ENCODE peak calls at places on chromosome 2, in seven cellular contexts. One of them, this sample, is unnamed.

GRCh38 chr2:156540706-156541105 is 104.5 kb downstream of the GPD2 start:
- DNase-seq in spleen: no peak
- DNase-seq in thyroid gland: no peak
- DNase-seq in sigmoid colon: no peak
- DNase-seq in lower lobe of right lung: no peak
- DNase-seq in mesenchymal stem cell: no peak
- DNase-seq in uterus: no peak
- DNase-seq in this sample: no peak

GRCh38 chr2:1237785-1238184 is 175.5 kb upstream of the TPO start:
- DNase-seq in lower lobe of right lung: no peak
- DNase-seq in thyroid gland: no peak
- DNase-seq in sigmoid colon: no peak
- DNase-seq in spleen: no peak
- DNase-seq in mesenchymal stem cell: no peak
- DNase-seq in uterus: no peak
- DNase-seq in this sample: no peak

GRCh38 chr2:31853521-31853920 is 157.3 kb downstream of the MEMO1 start:
- DNase-seq in spleen: no peak
- DNase-seq in thyroid gland: no peak
- DNase-seq in sigmoid colon: no peak
- DNase-seq in mesenchymal stem cell: no peak
- DNase-seq in lower lobe of right lung: no peak
- DNase-seq in uterus: no peak
- DNase-seq in this sample: no peak

GRCh38 chr2:104872866-104873688 is 19.2 kb downstream of the POU3F3 start:
- DNase-seq in thyroid gland: peak
- DNase-seq in lower lobe of right lung: peak
- DNase-seq in sigmoid colon: peak
- DNase-seq in spleen: peak
- DNase-seq in mesenchymal stem cell: peak
- DNase-seq in uterus: no peak
- DNase-seq in this sample: no peak

GRCh38 chr2:159614534-159615186 is 1.7 kb downstream of the BAZ2B start:
- DNase-seq in sigmoid colon: no peak
- DNase-seq in spleen: no peak
- DNase-seq in uterus: no peak
- DNase-seq in thyroid gland: no peak
- DNase-seq in lower lobe of right lung: no peak
- DNase-seq in mesenchymal stem cell: no peak
- DNase-seq in this sample: no peak

GRCh38 chr2:37588316-37588777 is 83.1 kb downstream of the CDC42EP3 start:
- DNase-seq in uterus: no peak
- DNase-seq in mesenchymal stem cell: peak
- DNase-seq in spleen: no peak
- DNase-seq in sigmoid colon: no peak
- DNase-seq in lower lobe of right lung: no peak
- DNase-seq in thyroid gland: no peak
- DNase-seq in this sample: no peak

GRCh38 chr2:180698668-180699067 is 281.7 kb upstream of the UBE2E3 start:
- DNase-seq in mesenchymal stem cell: no peak
- DNase-seq in uterus: no peak
- DNase-seq in sigmoid colon: no peak
- DNase-seq in thyroid gland: no peak
- DNase-seq in lower lobe of right lung: no peak
- DNase-seq in spleen: peak
- DNase-seq in this sample: no peak

GRCh38 chr2:102080451-102081054 is 62.0 kb upstream of the IL1R1 start:
- DNase-seq in sigmoid colon: no peak
- DNase-seq in lower lobe of right lung: no peak
- DNase-seq in spleen: no peak
- DNase-seq in thyroid gland: no peak
- DNase-seq in uterus: no peak
- DNase-seq in mesenchymal stem cell: peak
- DNase-seq in this sample: no peak

GRCh38 chr2:53515435-53516332 is 251.9 kb upstream of the CHAC2 start:
- DNase-seq in lower lobe of right lung: no peak
- DNase-seq in sigmoid colon: no peak
- DNase-seq in uterus: no peak
- DNase-seq in spleen: no peak
- DNase-seq in mesenchymal stem cell: no peak
- DNase-seq in thyroid gland: no peak
- DNase-seq in this sample: no peak

GRCh38 chr2:180979935-180980184 is 545 bp upstream of the UBE2E3 start:
- DNase-seq in spleen: no peak
- DNase-seq in sigmoid colon: no peak
- DNase-seq in mesenchymal stem cell: no peak
- DNase-seq in lower lobe of right lung: no peak
- DNase-seq in thyroid gland: no peak
- DNase-seq in uterus: no peak
- DNase-seq in this sample: peak

GRCh38 chr2:42809131-42809875 is 16.9 kb upstream of the HAAO start:
- DNase-seq in spleen: no peak
- DNase-seq in thyroid gland: peak
- DNase-seq in uterus: no peak
- DNase-seq in lower lobe of right lung: no peak
- DNase-seq in mesenchymal stem cell: no peak
- DNase-seq in sigmoid colon: peak
- DNase-seq in this sample: no peak

GRCh38 chr2:218605438-218605837 is 2.3 kb upstream of the PLCD4 start:
- DNase-seq in spleen: no peak
- DNase-seq in uterus: no peak
- DNase-seq in lower lobe of right lung: no peak
- DNase-seq in sigmoid colon: no peak
- DNase-seq in thyroid gland: no peak
- DNase-seq in mesenchymal stem cell: no peak
- DNase-seq in this sample: no peak

GRCh38 chr2:221724631-221725203 is 152.6 kb upstream of the EPHA4 start:
- DNase-seq in uterus: no peak
- DNase-seq in lower lobe of right lung: no peak
- DNase-seq in thyroid gland: no peak
- DNase-seq in sigmoid colon: no peak
- DNase-seq in spleen: no peak
- DNase-seq in mesenchymal stem cell: no peak
- DNase-seq in this sample: no peak

GRCh38 chr2:229971298-229971790 is 49.0 kb downstream of the FBXO36 start:
- DNase-seq in mesenchymal stem cell: no peak
- DNase-seq in sigmoid colon: no peak
- DNase-seq in thyroid gland: no peak
- DNase-seq in uterus: no peak
- DNase-seq in spleen: no peak
- DNase-seq in lower lobe of right lung: no peak
- DNase-seq in this sample: no peak

GRCh38 chr2:150230004-150230403 is 257.5 kb downstream of the RND3 start:
- DNase-seq in sigmoid colon: no peak
- DNase-seq in uterus: no peak
- DNase-seq in lower lobe of right lung: no peak
- DNase-seq in mesenchymal stem cell: no peak
- DNase-seq in spleen: no peak
- DNase-seq in thyroid gland: no peak
- DNase-seq in this sample: no peak

GRCh38 chr2:64420675-64421074 is 33.3 kb upstream of the LGALSL start:
- DNase-seq in lower lobe of right lung: no peak
- DNase-seq in sigmoid colon: no peak
- DNase-seq in spleen: no peak
- DNase-seq in mesenchymal stem cell: no peak
- DNase-seq in thyroid gland: no peak
- DNase-seq in uterus: no peak
- DNase-seq in this sample: no peak

GRCh38 chr2:70686577-70687460 is 81.2 kb downstream of the ADD2 start:
- DNase-seq in lower lobe of right lung: no peak
- DNase-seq in thyroid gland: no peak
- DNase-seq in sigmoid colon: peak
- DNase-seq in spleen: peak
- DNase-seq in mesenchymal stem cell: peak
- DNase-seq in uterus: no peak
- DNase-seq in this sample: no peak

GRCh38 chr2:36197192-36197591 is 158.4 kb upstream of the CRIM1 start:
- DNase-seq in spleen: no peak
- DNase-seq in uterus: no peak
- DNase-seq in lower lobe of right lung: no peak
- DNase-seq in sigmoid colon: no peak
- DNase-seq in thyroid gland: no peak
- DNase-seq in mesenchymal stem cell: no peak
- DNase-seq in this sample: no peak

GRCh38 chr2:206784559-206785353 is 19.4 kb downstream of the FASTKD2 start:
- DNase-seq in lower lobe of right lung: no peak
- DNase-seq in mesenchymal stem cell: no peak
- DNase-seq in spleen: no peak
- DNase-seq in uterus: no peak
- DNase-seq in sigmoid colon: no peak
- DNase-seq in thyroid gland: no peak
- DNase-seq in this sample: no peak

GRCh38 chr2:26164231-26164630 is 8.7 kb upstream of the GAREM2 start:
- DNase-seq in mesenchymal stem cell: no peak
- DNase-seq in lower lobe of right lung: peak
- DNase-seq in spleen: no peak
- DNase-seq in thyroid gland: no peak
- DNase-seq in sigmoid colon: peak
- DNase-seq in uterus: no peak
- DNase-seq in this sample: no peak

GRCh38 chr2:232539298-232540231 is at the start of gene CHRNG:
- DNase-seq in spleen: peak
- DNase-seq in thyroid gland: no peak
- DNase-seq in lower lobe of right lung: peak
- DNase-seq in mesenchymal stem cell: no peak
- DNase-seq in sigmoid colon: peak
- DNase-seq in uterus: no peak
- DNase-seq in this sample: no peak

GRCh38 chr2:241892299-241893137 is 23.0 kb downstream of the RTP5 start:
- DNase-seq in mesenchymal stem cell: peak
- DNase-seq in lower lobe of right lung: peak
- DNase-seq in thyroid gland: peak
- DNase-seq in sigmoid colon: peak
- DNase-seq in uterus: peak
- DNase-seq in spleen: peak
- DNase-seq in this sample: no peak

GRCh38 chr2:61151434-61151833 is 10.6 kb upstream of the C2orf74 start:
- DNase-seq in spleen: no peak
- DNase-seq in thyroid gland: no peak
- DNase-seq in uterus: no peak
- DNase-seq in mesenchymal stem cell: peak
- DNase-seq in sigmoid colon: no peak
- DNase-seq in lower lobe of right lung: no peak
- DNase-seq in this sample: no peak
- H3K27ac ChIP-seq in spleen: no peak
- H3K27ac ChIP-seq in thyroid gland: no peak
- H3K27ac ChIP-seq in uterus: no peak
- H3K27ac ChIP-seq in mesenchymal stem cell: no peak
- H3K27ac ChIP-seq in sigmoid colon: no peak
- H3K27ac ChIP-seq in lower lobe of right lung: no peak
- H3K27ac ChIP-seq in this sample: no peak

DNA sequence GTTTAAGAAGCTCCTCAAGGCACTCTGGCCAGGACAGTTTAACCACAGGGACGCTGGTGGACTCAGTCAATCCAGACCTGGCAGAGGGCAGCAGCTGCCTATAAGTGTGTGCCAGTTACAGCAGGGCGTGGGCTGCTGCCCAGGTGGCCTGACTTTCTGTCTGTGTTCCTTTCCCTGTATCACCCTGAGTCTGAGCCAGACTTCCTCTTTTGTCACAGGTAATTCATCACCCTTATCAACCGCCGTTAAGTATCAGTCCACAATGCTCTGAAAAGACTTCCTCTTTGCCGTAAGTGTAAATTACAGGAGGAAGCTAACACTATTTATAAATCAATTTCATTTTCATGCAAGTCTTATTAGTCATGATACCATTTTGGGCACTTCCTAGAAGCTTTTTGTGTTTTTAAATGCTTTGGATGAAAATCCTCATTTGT is 7.0 kb downstream of the LPIN1 start:
- DNase-seq in uterus: no peak
- DNase-seq in thyroid gland: no peak
- DNase-seq in sigmoid colon: no peak
- DNase-seq in lower lobe of right lung: peak
- DNase-seq in spleen: peak
- DNase-seq in mesenchymal stem cell: peak
- DNase-seq in this sample: peak
- H3K27ac ChIP-seq in uterus: peak
- H3K27ac ChIP-seq in thyroid gland: peak
- H3K27ac ChIP-seq in sigmoid colon: peak
- H3K27ac ChIP-seq in lower lobe of right lung: peak
- H3K27ac ChIP-seq in spleen: peak
- H3K27ac ChIP-seq in mesenchymal stem cell: no peak
- H3K27ac ChIP-seq in this sample: peak

DNA sequence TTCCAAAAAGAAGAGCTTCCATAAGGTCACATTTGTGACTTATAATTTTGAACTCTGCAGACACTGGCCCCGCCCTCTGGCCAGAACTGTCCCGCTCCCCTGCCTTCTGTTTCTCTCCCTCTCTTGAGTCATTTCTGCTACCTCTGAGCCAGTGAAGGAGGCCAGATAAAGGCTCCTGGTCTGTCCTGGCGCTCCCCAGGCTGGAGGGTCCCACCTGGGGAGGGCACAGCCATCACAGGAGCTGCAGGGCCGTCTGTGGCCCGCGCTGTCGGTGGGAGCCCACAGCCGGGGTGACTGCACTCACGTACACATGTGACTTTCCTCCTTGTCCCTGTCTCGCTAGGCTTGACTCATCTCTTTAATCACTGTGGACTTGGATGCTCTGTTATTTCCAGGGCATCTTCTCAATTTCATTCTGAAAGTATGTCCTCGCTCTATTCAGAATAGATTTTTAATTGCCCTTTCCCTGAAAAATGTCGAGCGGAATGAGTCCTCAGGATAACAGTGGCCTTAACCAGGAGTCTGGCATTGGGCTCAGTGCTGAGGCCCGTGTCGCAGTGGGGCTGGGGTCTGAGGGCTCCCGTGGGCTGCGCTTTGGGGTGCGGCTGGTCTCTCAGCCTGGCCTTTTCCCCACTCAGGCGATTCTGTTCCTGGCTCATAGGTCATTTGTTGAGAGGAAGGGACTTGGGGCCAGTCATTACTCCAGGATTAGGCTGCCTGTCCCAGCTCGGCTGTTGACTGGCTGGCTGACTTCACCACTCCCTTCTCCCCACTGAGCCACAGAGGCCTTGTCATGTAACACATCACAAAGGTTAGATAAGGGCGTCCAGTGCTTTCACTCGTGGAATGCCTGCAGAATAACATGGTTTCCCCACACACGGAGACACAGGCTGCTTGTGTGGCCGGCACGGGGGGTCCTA is 34.5 kb downstream of the KLHL29 start:
- DNase-seq in spleen: peak
- DNase-seq in lower lobe of right lung: no peak
- DNase-seq in mesenchymal stem cell: peak
- DNase-seq in sigmoid colon: no peak
- DNase-seq in uterus: peak
- DNase-seq in thyroid gland: no peak
- DNase-seq in this sample: no peak
- H3K27ac ChIP-seq in spleen: peak
- H3K27ac ChIP-seq in lower lobe of right lung: no peak
- H3K27ac ChIP-seq in mesenchymal stem cell: no peak
- H3K27ac ChIP-seq in sigmoid colon: peak
- H3K27ac ChIP-seq in uterus: no peak
- H3K27ac ChIP-seq in thyroid gland: peak
- H3K27ac ChIP-seq in this sample: no peak

GRCh38 chr2:235045336-235045972 is 93.6 kb downstream of the SH3BP4 start:
- DNase-seq in uterus: no peak
- DNase-seq in spleen: peak
- DNase-seq in thyroid gland: no peak
- DNase-seq in sigmoid colon: no peak
- DNase-seq in lower lobe of right lung: no peak
- DNase-seq in mesenchymal stem cell: no peak
- DNase-seq in this sample: no peak
- H3K27ac ChIP-seq in uterus: no peak
- H3K27ac ChIP-seq in spleen: peak
- H3K27ac ChIP-seq in thyroid gland: no peak
- H3K27ac ChIP-seq in sigmoid colon: no peak
- H3K27ac ChIP-seq in lower lobe of right lung: no peak
- H3K27ac ChIP-seq in mesenchymal stem cell: no peak
- H3K27ac ChIP-seq in this sample: no peak